ENCODE peak calls at places on chromosome 1, in six cellular contexts. One of them, this sample, is unnamed.

GRCh38 chr1:212668477-212668876 is 31.2 kb downstream of the BATF3 start:
- DNase-seq in RPMI7951: no peak
- DNase-seq in GF-D8: no peak
- DNase-seq in Jurkat, Clone E6-1: no peak
- DNase-seq in iris pigment epithelial cell: no peak
- DNase-seq in A172: no peak
- DNase-seq in this sample: no peak

GRCh38 chr1:54610601-54611580 is 12.4 kb downstream of the FAM151A start:
- DNase-seq in RPMI7951: no peak
- DNase-seq in GF-D8: no peak
- DNase-seq in Jurkat, Clone E6-1: no peak
- DNase-seq in iris pigment epithelial cell: no peak
- DNase-seq in A172: no peak
- DNase-seq in this sample: no peak

GRCh38 chr1:26127235-26128163 is 15.9 kb downstream of the PDIK1L start:
- DNase-seq in RPMI7951: peak; percentile 18
- DNase-seq in GF-D8: peak; percentile 21
- DNase-seq in Jurkat, Clone E6-1: peak; percentile 42
- DNase-seq in iris pigment epithelial cell: no peak
- DNase-seq in A172: no peak
- DNase-seq in this sample: no peak

GRCh38 chr1:220298470-220298869 is 26.2 kb upstream of the RAB3GAP2 start:
- DNase-seq in RPMI7951: no peak
- DNase-seq in GF-D8: no peak
- DNase-seq in Jurkat, Clone E6-1: no peak
- DNase-seq in iris pigment epithelial cell: no peak
- DNase-seq in A172: no peak
- DNase-seq in this sample: no peak

GRCh38 chr1:18618546-18619466 is 11.8 kb upstream of the PAX7 start:
- DNase-seq in RPMI7951: peak; percentile 82
- DNase-seq in GF-D8: no peak
- DNase-seq in Jurkat, Clone E6-1: no peak
- DNase-seq in iris pigment epithelial cell: peak; percentile 18
- DNase-seq in A172: peak; percentile 88
- DNase-seq in this sample: no peak

GRCh38 chr1:117820096-117820495 is 109.3 kb downstream of the GDAP2 start:
- DNase-seq in RPMI7951: no peak
- DNase-seq in GF-D8: no peak
- DNase-seq in Jurkat, Clone E6-1: no peak
- DNase-seq in iris pigment epithelial cell: no peak
- DNase-seq in A172: no peak
- DNase-seq in this sample: no peak

GRCh38 chr1:203835476-203835875 is 25.9 kb upstream of the SNRPE start:
- DNase-seq in RPMI7951: no peak
- DNase-seq in GF-D8: no peak
- DNase-seq in Jurkat, Clone E6-1: no peak
- DNase-seq in iris pigment epithelial cell: no peak
- DNase-seq in A172: no peak
- DNase-seq in this sample: no peak

GRCh38 chr1:64574301-64574700 is 104.4 kb downstream of the CACHD1 start:
- DNase-seq in RPMI7951: peak; percentile 16
- DNase-seq in GF-D8: no peak
- DNase-seq in Jurkat, Clone E6-1: no peak
- DNase-seq in iris pigment epithelial cell: no peak
- DNase-seq in A172: no peak
- DNase-seq in this sample: peak; percentile 10

GRCh38 chr1:216612291-216612690 is 110.9 kb downstream of the ESRRG start:
- DNase-seq in RPMI7951: no peak
- DNase-seq in GF-D8: no peak
- DNase-seq in Jurkat, Clone E6-1: no peak
- DNase-seq in iris pigment epithelial cell: no peak
- DNase-seq in A172: no peak
- DNase-seq in this sample: no peak